ENCODE peak calls at places on chromosome X, in seven cellular contexts. K, U, J, I, T, H and P are unnamed samples.

GRCh38 chrX:106952089-106952488 is 31.9 kb downstream of the CLDN2 start:
- DNase-seq in K (no peak), U (no peak), J (no peak), I (no peak), T (no peak), H (no peak), P (no peak)

GRCh38 chrX:27976284-27976683 is 5.0 kb downstream of the DCAF8L1 start:
- DNase-seq in K (no peak), U (no peak), J (peak), I (no peak), T (no peak), H (no peak), P (no peak)

GRCh38 chrX:71292669-71293379 is 8.7 kb upstream of the ITGB1BP2 start:
- DNase-seq in K (no peak), U (no peak), J (peak), I (no peak), T (peak), H (no peak), P (peak)

GRCh38 chrX:148661035-148661434 is 160.6 kb downstream of the AFF2 start:
- DNase-seq in K (no peak), U (no peak), J (no peak), I (no peak), T (no peak), H (no peak), P (no peak)

GRCh38 chrX:151505796-151506195 is 57.7 kb upstream of the PASD1 start:
- DNase-seq in K (no peak), U (no peak), J (peak), I (peak), T (peak), H (no peak), P (no peak)

GRCh38 chrX:76253432-76253831 is 80.6 kb downstream of the PBDC1 start:
- DNase-seq in K (no peak), U (peak), J (peak), I (no peak), T (no peak), H (peak), P (no peak)

GRCh38 chrX:7996414-7996813 is 69.2 kb upstream of the PNPLA4 start:
- DNase-seq in K (no peak), U (peak), J (peak), I (no peak), T (no peak), H (peak), P (no peak)

GRCh38 chrX:24214568-24214967 is 65.0 kb downstream of the ZFX start:
- DNase-seq in K (no peak), U (no peak), J (no peak), I (no peak), T (no peak), H (no peak), P (no peak)

GRCh38 chrX:135923353-135923752 is 29.8 kb downstream of the SAGE1 start:
- DNase-seq in K (no peak), U (no peak), J (peak), I (no peak), T (peak), H (no peak), P (no peak)

GRCh38 chrX:110671068-110671803 is 124.4 kb downstream of the CHRDL1 start:
- DNase-seq in K (no peak), U (no peak), J (no peak), I (no peak), T (no peak), H (no peak), P (no peak)

GRCh38 chrX:107718156-107718621 is 57.4 kb downstream of the TSC22D3 start:
- DNase-seq in K (peak), U (peak), J (peak), I (peak), T (peak), H (peak), P (no peak)

GRCh38 chrX:18891561-18891945 is 92.4 kb downstream of the PHKA2 start:
- DNase-seq in K (no peak), U (no peak), J (no peak), I (no peak), T (no peak), H (no peak), P (no peak)

GRCh38 chrX:6383488-6383887 is 151.4 kb downstream of the VCX3A start:
- DNase-seq in K (no peak), U (no peak), J (no peak), I (no peak), T (no peak), H (no peak), P (no peak)

GRCh38 chrX:43753637-43754036 is 97.5 kb downstream of the MAOA start:
- DNase-seq in K (no peak), U (no peak), J (peak), I (no peak), T (no peak), H (no peak), P (no peak)

GRCh38 chrX:40064055-40064597 is 33.6 kb downstream of the BCOR start:
- DNase-seq in K (no peak), U (peak), J (no peak), I (no peak), T (no peak), H (no peak), P (no peak)

GRCh38 chrX:83508006-83508405 is at the start of gene POU3F4:
- DNase-seq in K (no peak), U (no peak), J (no peak), I (no peak), T (peak), H (no peak), P (no peak)